ENCODE peak calls at places on chromosomes 7 and 10, in seven cellular contexts. T is effector memory CD8-positive, alpha-beta T cell; K is lower leg skin; U is ELR; Y is activated CD4-positive, alpha-beta T cell treated with anti-CD3 and anti-CD28 coated beads for 36 hours; S is CD8-positive, alpha-beta memory T cell; A is mesendoderm. O is an unnamed sample.

GRCh38 chr10:122044713-122045112 is 55.8 kb downstream of the TACC2 start:
- DNase-seq in S (no peak), T (no peak), A (peak), Y (no peak), U (no peak), K (peak), O (no peak)

GRCh38 chr10:76010703-76011102 is 579.3 kb downstream of the LRMDA start:
- DNase-seq in Y (no peak), S (no peak), T (no peak), A (no peak), U (no peak), K (no peak), O (no peak)

GRCh38 chr10:109245821-109246220 is 677.5 kb downstream of the XPNPEP1 start:
- DNase-seq in T (no peak), K (no peak), U (no peak), S (no peak), A (no peak), Y (no peak), O (no peak)

GRCh38 chr7:112211348-112211907 is 4.9 kb downstream of the ZNF277 start:
- DNase-seq in S (no peak), T (no peak), U (no peak), Y (no peak), A (no peak), K (no peak), O (no peak)

GRCh38 chr10:20017961-20018360 is 201.7 kb downstream of the PLXDC2 start:
- DNase-seq in Y (no peak), U (no peak), T (no peak), A (no peak), K (no peak), S (no peak), O (no peak)

GRCh38 chr10:55750458-55750857 is 610.6 kb downstream of the ZWINT start:
- DNase-seq in A (no peak), S (no peak), Y (no peak), U (no peak), T (no peak), K (no peak), O (no peak)

GRCh38 chr7:90271753-90272152 is 26.8 kb downstream of the CFAP69 start:
- DNase-seq in S (no peak), Y (no peak), K (no peak), U (peak), A (no peak), T (no peak), O (no peak)

GRCh38 chr7:151756076-151756731 is 120.7 kb downstream of the PRKAG2 start:
- DNase-seq in U (peak), A (no peak), K (no peak), Y (peak), S (peak), T (peak), O (no peak)

GRCh38 chr10:78648256-78648860 is 420.4 kb upstream of the ZMIZ1 start:
- DNase-seq in Y (no peak), S (no peak), T (no peak), K (no peak), A (no peak), U (no peak), O (no peak)

GRCh38 chr7:73721237-73721848 is 1.9 kb upstream of the STX1A start:
- DNase-seq in K (no peak), Y (no peak), A (no peak), U (no peak), T (no peak), S (no peak), O (peak)

GRCh38 chr7:101172854-101173751 is 7.0 kb downstream of the NAT16 start:
- DNase-seq in Y (peak), A (peak), S (no peak), U (peak), T (no peak), K (no peak), O (no peak)

GRCh38 chr10:121617176-121617575 is 18.9 kb upstream of the FGFR2 start:
- DNase-seq in K (no peak), A (no peak), S (no peak), Y (no peak), U (no peak), T (no peak), O (peak)

GRCh38 chr7:44473295-44473694 is 17.2 kb downstream of the NUDCD3 start:
- DNase-seq in T (no peak), Y (no peak), A (no peak), S (no peak), U (peak), K (no peak), O (no peak)

GRCh38 chr10:51524041-51524440 is 175.4 kb downstream of the CSTF2T start:
- DNase-seq in S (no peak), T (no peak), U (no peak), K (no peak), A (no peak), Y (no peak), O (no peak)

GRCh38 chr7:131952365-131952764 is 395.9 kb upstream of the PODXL start:
- DNase-seq in K (no peak), U (no peak), S (no peak), Y (no peak), A (no peak), T (no peak), O (no peak)

GRCh38 chr10:130927157-130927556 is 384.4 kb downstream of the TCERG1L start:
- DNase-seq in U (no peak), A (no peak), T (no peak), S (no peak), Y (no peak), K (no peak), O (no peak)

O was measured in head of caudate nucleus.